ENCODE peak calls at places on chromosomes 7 and 10, in six cellular contexts. M is mesothelial cell of epicardium, G is BJ, Y is fibroblast of the aortic adventitia, V is fibroblast of lung, I is cardiac fibroblast. Z is an unnamed sample.

GRCh38 chr7:75945297-75946168 is 30.6 kb downstream of the POR start:
- DNase-seq in I (peak), G (no peak), V (peak), Y (peak), M (no peak), Z (no peak)

GRCh38 chr10:71033396-71033980 is 145.1 kb upstream of the PCBD1 start:
- DNase-seq in G (no peak), Y (no peak), V (no peak), M (no peak), I (no peak), Z (no peak)

GRCh38 chr7:16926283-16926682 is 44.5 kb upstream of the AGR3 start:
- DNase-seq in I (peak), G (no peak), V (peak), M (no peak), Y (peak), Z (peak)

GRCh38 chr10:112261281-112261822 is 21.8 kb upstream of the TECTB start:
- DNase-seq in V (peak), M (no peak), Y (peak), G (no peak), I (peak), Z (no peak)

GRCh38 chr10:62317257-62317656 is 48.6 kb upstream of the RTKN2 start:
- DNase-seq in Y (no peak), G (no peak), V (no peak), I (no peak), M (no peak), Z (no peak)

GRCh38 chr10:132142396-132143161 is 44.2 kb upstream of the DPYSL4 start:
- DNase-seq in I (peak), Y (no peak), M (peak), G (no peak), V (no peak), Z (no peak)

GRCh38 chr7:951881-952547 is 2.5 kb downstream of the ADAP1 start:
- DNase-seq in V (no peak), G (no peak), Y (no peak), M (no peak), I (no peak), Z (no peak)

GRCh38 chr7:149281508-149282330 is 19.7 kb downstream of the ZNF783 start:
- DNase-seq in G (no peak), I (no peak), M (no peak), V (no peak), Y (no peak), Z (no peak)

GRCh38 chr7:155454183-155455112 is 3.5 kb upstream of the EN2 start:
- DNase-seq in Y (no peak), I (no peak), G (no peak), V (no peak), M (no peak), Z (no peak)

GRCh38 chr10:126705951-126706565 is 35.6 kb upstream of the C10orf90 start:
- DNase-seq in V (no peak), G (no peak), I (no peak), M (no peak), Y (no peak), Z (no peak)

GRCh38 chr7:156652886-156653568 is 12.5 kb downstream of the RNF32 start:
- DNase-seq in V (peak), M (no peak), Y (no peak), I (peak), G (no peak), Z (peak)

GRCh38 chr7:128957613-128958012 is 19.9 kb downstream of the IRF5 start:
- DNase-seq in Y (no peak), M (no peak), V (no peak), G (no peak), I (no peak), Z (no peak)

GRCh38 chr7:76086070-76086469 is 38.2 kb downstream of the MDH2 start:
- DNase-seq in V (peak), G (no peak), M (no peak), I (peak), Y (peak), Z (no peak)

GRCh38 chr7:117759950-117760640 is 113.1 kb downstream of the CTTNBP2 start:
- DNase-seq in M (no peak), I (no peak), G (no peak), V (peak), Y (peak), Z (peak)

GRCh38 chr10:11663763-11664555 is 52.5 kb upstream of the USP6NL start:
- DNase-seq in I (no peak), G (no peak), V (no peak), Y (no peak), M (no peak), Z (no peak)

GRCh38 chr7:36583318-36583717 is 141.0 kb downstream of the AOAH start:
- DNase-seq in G (no peak), Y (peak), M (no peak), V (peak), I (peak), Z (peak)

GRCh38 chr7:148661471-148661870 is 37.2 kb upstream of the CUL1 start:
- DNase-seq in G (no peak), Y (no peak), V (no peak), M (no peak), I (no peak), Z (no peak)

GRCh38 chr10:8102708-8103401 is 48.4 kb downstream of the GATA3 start:
- DNase-seq in Y (no peak), G (no peak), M (no peak), I (no peak), V (no peak), Z (no peak)

GRCh38 chr10:106938448-106939014 is 226.0 kb downstream of the SORCS1 start:
- DNase-seq in V (no peak), G (no peak), I (no peak), Y (no peak), M (no peak), Z (no peak)

GRCh38 chr10:14074062-14074884 is 256.5 kb downstream of the FRMD4A start:
- DNase-seq in I (peak), G (peak), M (peak), V (peak), Y (peak), Z (peak)

GRCh38 chr10:80163741-80164341 is 31.3 kb downstream of the PLAC9 start:
- DNase-seq in I (peak), Y (peak), V (peak), G (peak), M (no peak), Z (peak)

GRCh38 chr10:67087140-67087436 is 161.3 kb downstream of the LRRTM3 start:
- DNase-seq in G (no peak), Y (no peak), V (no peak), I (no peak), M (no peak), Z (no peak)

GRCh38 chr7:132377043-132377442 is 199.2 kb downstream of the PLXNA4 start:
- DNase-seq in Y (peak), I (no peak), M (no peak), V (no peak), G (no peak), Z (no peak)

GRCh38 chr10:86375204-86375603 is 8.6 kb upstream of the GRID1 start:
- DNase-seq in I (no peak), M (peak), Y (no peak), V (no peak), G (no peak), Z (no peak)

GRCh38 chr7:112649560-112649959 is 140.6 kb downstream of the TMEM168 start:
- DNase-seq in V (no peak), I (peak), M (no peak), G (no peak), Y (no peak), Z (no peak)

GRCh38 chr7:155256761-155257481 is 40.8 kb upstream of the INSIG1 start:
- DNase-seq in M (no peak), G (no peak), I (no peak), Y (peak), V (no peak), Z (no peak)

GRCh38 chr7:94584113-94584512 is 71.8 kb downstream of the SGCE start:
- DNase-seq in Y (peak), G (peak), V (peak), I (peak), M (no peak), Z (peak)

GRCh38 chr7:144452064-144452463 is 48.6 kb upstream of the NOBOX start:
- DNase-seq in M (no peak), Y (no peak), V (no peak), I (no peak), G (no peak), Z (no peak)

GRCh38 chr7:144455040-144455404 is 51.5 kb upstream of the NOBOX start:
- DNase-seq in V (no peak), Y (no peak), M (no peak), I (no peak), G (no peak), Z (no peak)

GRCh38 chr7:144459635-144460034 is 56.1 kb upstream of the NOBOX start:
- DNase-seq in I (no peak), M (no peak), G (no peak), V (no peak), Y (no peak), Z (no peak)

GRCh38 chr7:144454256-144455039 is 51.0 kb upstream of the NOBOX start:
- DNase-seq in M (no peak), Y (peak), V (no peak), G (no peak), I (peak), Z (peak)
- TF ChIP-seq CTCF in M (no peak), Y (peak), V (peak), G (no peak), I (peak), Z (peak)

DNA sequence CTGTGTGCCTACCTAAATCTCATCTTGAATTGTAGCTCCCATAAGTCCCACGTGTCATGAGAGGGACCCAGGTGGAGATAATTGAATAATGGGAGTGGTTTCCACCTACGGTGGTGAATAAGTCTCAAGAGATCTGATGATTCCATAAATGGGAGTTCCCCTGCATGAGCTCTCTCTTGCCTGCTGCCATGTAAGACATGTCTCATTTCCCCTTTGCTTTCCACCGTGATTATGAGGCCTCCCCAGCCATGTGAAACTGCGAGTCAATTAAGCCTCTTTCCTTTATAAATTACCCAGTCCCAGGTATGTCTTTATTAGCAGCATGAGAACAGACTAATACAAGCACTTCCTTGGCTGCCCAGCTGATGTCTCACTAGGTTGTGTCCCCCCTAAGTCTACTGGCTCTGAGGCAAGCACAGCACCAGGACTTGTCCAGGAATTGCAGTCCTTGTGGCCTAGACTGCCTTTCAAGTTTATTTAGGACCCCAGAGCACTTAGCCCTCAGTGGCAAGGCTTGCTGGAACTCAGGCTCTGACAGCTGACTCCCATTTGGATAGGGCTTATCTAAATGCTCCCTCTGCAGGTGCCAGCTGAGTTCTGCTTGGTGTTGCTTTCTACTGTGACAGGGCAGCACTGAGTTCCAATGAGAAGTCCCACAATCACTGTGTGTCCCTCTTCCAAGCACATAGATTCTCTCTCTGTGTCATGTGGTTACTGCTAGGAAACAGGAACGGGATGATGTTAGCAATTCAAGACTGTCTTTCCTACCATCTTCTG is 59.0 kb upstream of the TAS2R16 start:
- DNase-seq in I (peak), V (no peak), M (no peak), Y (no peak), G (no peak), Z (no peak)
- TF ChIP-seq CTCF in I (peak), V (no peak), M (no peak), Y (no peak), G (no peak), Z (peak)

DNA sequence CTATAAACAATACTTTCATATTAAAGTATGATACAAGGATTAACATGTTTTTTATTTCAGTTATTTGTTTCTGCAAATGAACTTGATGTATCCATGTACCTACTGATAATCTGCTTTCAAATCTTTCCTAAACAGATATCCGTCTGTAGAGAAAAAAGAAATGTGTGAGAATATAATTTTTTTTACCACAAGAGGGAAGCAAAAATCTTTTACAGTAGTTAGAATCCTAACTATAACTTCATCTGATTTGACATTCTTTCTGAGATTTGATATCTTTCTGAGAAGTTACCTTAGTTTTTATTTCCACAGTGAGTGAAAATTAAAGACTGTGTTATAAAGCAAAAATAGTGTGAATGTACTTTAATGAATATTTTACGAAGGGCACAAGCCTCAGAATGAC is 203.9 kb upstream of the PCLO start:
- DNase-seq in I (no peak), M (no peak), G (no peak), Y (no peak), V (no peak), Z (no peak)
- TF ChIP-seq CTCF in I (no peak), M (peak), G (no peak), Y (no peak), V (no peak), Z (no peak)

DNA sequence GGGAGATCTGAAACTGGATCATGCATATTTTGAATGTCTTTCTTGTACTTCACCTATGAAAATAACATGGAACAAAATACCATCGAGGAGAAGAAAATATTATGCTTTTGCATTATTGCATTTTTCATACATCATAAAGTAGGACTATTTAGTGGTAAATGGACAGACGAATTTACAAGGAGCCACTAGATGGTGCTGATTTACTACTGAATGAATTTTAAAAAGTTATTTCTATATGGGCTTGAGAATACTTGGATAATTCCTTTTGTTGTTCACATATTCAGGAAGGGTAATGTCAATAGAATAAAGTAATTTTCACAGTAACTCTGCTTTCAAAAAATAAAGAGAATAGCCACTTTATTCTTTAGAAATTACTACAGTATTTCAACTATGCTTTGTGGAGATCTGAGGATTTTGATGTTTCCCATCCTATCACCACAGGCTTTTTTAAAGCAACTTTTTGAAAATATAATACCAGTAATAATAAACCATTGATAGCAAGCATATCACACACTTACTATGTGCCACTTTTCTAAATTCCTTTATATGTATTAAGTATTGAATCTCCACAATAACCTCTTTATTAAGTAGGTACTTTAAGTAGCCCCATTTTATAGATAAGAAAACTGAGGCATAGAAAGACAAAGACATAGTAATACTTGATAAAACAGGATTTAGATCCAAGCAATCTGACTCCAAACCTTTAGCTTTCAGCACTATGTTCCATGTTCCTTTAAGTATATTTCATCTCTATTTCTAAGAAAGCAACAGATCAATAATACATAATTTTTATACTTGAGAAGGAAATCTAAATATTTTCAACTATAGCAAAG is 38.6 kb downstream of the NEBL start:
- DNase-seq in V (peak), M (no peak), I (peak), G (no peak), Y (peak), Z (peak)
- TF ChIP-seq CTCF in V (no peak), M (peak), I (peak), G (peak), Y (peak), Z (peak)

DNA sequence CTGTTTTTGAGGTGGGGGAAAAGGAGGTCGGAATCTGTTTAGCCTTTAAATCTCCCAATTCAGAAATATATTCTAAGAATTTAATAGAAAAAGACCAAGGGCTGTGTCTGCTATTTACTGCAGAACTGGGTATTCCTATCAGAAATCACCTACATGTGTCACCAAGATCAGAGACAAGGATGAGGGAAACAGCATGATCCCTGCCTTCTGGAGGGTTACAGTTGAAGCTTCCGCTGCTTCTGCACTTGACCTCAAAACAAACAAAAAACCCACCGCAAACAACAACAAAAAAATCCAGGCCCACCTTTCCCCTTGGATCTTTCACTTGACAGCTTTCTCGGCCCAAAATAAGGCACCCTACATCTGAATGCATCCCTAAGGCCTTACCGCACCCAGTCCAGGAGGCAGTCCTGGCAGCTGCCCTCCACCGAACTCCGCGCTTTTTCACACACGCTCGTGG is 750 bp upstream of the CDK14 start:
- DNase-seq in G (no peak), M (no peak), I (no peak), Y (peak), V (peak), Z (peak)
- TF ChIP-seq CTCF in G (no peak), M (no peak), I (no peak), Y (no peak), V (no peak), Z (no peak)

DNA sequence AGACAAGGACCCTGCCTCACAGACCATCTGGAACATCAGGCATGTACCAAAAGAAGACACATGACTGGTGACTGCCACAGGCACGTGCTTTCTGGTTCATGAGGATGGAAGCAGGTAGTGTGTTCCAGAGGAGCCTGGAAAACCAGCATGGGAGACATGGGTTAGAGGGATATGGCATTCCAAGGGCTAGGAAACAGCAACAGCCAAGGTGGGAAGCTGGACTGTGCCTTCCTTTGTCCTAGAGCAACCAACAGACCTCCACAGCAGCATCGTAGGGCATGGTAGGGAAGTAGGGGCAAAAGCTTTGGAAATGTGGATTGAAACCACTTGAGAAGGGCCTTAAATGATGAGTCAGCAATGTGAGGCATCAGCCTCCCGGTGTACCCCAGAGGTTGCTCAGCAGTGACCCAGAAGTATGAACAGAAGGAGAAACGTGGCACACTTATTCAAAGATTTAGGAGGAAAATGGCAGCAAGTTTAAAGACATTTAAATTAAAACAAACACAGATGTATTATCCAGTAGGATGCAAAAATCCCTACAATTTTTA is 51.0 kb downstream of the PRLHR start:
- DNase-seq in M (no peak), G (no peak), Y (no peak), I (no peak), V (no peak), Z (no peak)
- TF ChIP-seq CTCF in M (no peak), G (no peak), Y (no peak), I (no peak), V (no peak), Z (no peak)

DNA sequence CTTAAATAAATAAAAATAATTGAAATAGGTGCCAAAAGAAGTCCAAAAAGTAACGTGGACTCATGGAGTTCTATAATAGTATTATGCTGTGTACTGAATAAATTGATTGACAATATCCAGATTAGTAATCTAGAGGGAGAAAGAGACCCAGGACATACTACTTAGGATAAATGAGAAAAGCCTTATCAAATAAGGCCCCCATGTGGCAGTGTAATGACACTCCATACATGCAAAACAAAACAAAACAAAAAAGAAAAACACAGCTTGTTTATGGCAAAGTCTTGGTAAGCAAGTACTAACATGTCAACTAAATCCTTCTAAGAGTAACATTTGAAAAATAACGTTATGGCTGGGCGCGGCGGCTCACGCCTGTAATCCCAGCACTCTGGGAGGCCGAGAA is 3.6 kb upstream of the RUNDC3B start:
- DNase-seq in I (no peak), G (no peak), Y (no peak), M (no peak), V (no peak), Z (no peak)
- TF ChIP-seq CTCF in I (no peak), G (no peak), Y (no peak), M (no peak), V (no peak), Z (no peak)

GRCh38 chr10:110995301-110995700 is 75.9 kb downstream of the SHOC2 start:
- DNase-seq in Y (no peak), I (no peak), V (no peak), G (no peak), M (no peak), Z (no peak)

GRCh38 chr10:110994406-110994805 is 75.0 kb downstream of the SHOC2 start:
- DNase-seq in Y (no peak), I (no peak), G (no peak), V (no peak), M (no peak), Z (no peak)

GRCh38 chr10:110992011-110992800 is 72.8 kb downstream of the SHOC2 start:
- DNase-seq in M (no peak), G (no peak), V (peak), Y (no peak), I (peak), Z (peak)

GRCh38 chr10:110996256-110996655 is 76.9 kb downstream of the SHOC2 start:
- DNase-seq in Y (no peak), I (no peak), G (no peak), V (no peak), M (no peak), Z (no peak)

GRCh38 chr10:110993024-110993693 is 73.8 kb downstream of the SHOC2 start:
- DNase-seq in I (peak), V (peak), Y (peak), G (peak), M (no peak), Z (peak)
- TF ChIP-seq CTCF in I (no peak), V (no peak), Y (no peak), G (no peak), M (no peak), Z (no peak)

GRCh38 chr7:151272410-151272809 is 23.9 kb upstream of the SMARCD3 start:
- DNase-seq in V (no peak), I (no peak), Y (peak), G (no peak), M (no peak), Z (no peak)
- TF ChIP-seq CTCF in V (peak), I (no peak), Y (peak), G (no peak), M (no peak), Z (no peak)

Z was measured in astrocyte of the spinal cord.